ENCODE peak calls at places on chromosome 11, in five cellular contexts. M is A673; B is HFFc6; U is WTC11; N is stimulated activated CD4-positive, alpha-beta T cell treated with anti-CD3 and anti-CD28 coated beads, Interleukin-12 subunit alpha, Interleukin-12 subunit beta, amount 100 ng/mL, for 48 hours. X is an unnamed sample.

GRCh38 chr11:127986073-127986472 is 601.3 kb downstream of the ETS1 start:
- DNase-seq in M (no peak), B (no peak), U (no peak), N (no peak), X (no peak)

GRCh38 chr11:64186205-64187165 is 514 bp downstream of the STIP1 start:
- DNase-seq in M (peak; percentile 45), B (no peak), U (no peak), N (peak; percentile 34), X (peak; percentile 21)

GRCh38 chr11:37552284-37552683 is 954.2 kb upstream of the RAG2 start:
- DNase-seq in M (no peak), B (no peak), U (no peak), N (no peak), X (no peak)

GRCh38 chr11:71324788-71325417 is 72.5 kb upstream of the SHANK2 start:
- DNase-seq in M (no peak), B (no peak), U (no peak), N (no peak), X (no peak)

GRCh38 chr11:2807276-2807681 is 78.3 kb downstream of the CDKN1C start:
- DNase-seq in M (no peak), B (no peak), U (peak; percentile 9), N (no peak), X (no peak)

GRCh38 chr11:79087957-79088318 is 352.9 kb downstream of the TENM4 start:
- DNase-seq in M (no peak), B (no peak), U (no peak), N (no peak), X (no peak)

GRCh38 chr11:76763573-76764348 is 19.4 kb upstream of the TSKU start:
- DNase-seq in M (peak; percentile 44), B (peak; percentile 66), U (no peak), N (no peak), X (no peak)

GRCh38 chr11:97880209-97880608 is 1140.5 kb upstream of the CNTN5 start:
- DNase-seq in M (no peak), B (no peak), U (no peak), N (no peak), X (no peak)

GRCh38 chr11:65064847-65065240 is 6.5 kb upstream of the NAALADL1 start:
- DNase-seq in M (no peak), B (no peak), U (no peak), N (no peak), X (no peak)

GRCh38 chr11:17802491-17802890 is 67.9 kb downstream of the KCNC1 start:
- DNase-seq in M (no peak), B (no peak), U (no peak), N (no peak), X (no peak)

X was measured in HL-60.